ENCODE peak calls at places on chromosomes 12 and 14, in seven cellular contexts. L is stimulated activated CD4-positive, alpha-beta T cell treated with anti-CD3 and anti-CD28 coated beads, Interleukin-2, amount 100 ng/mL, for 48 hours; G is AG08396; F is uterus; R is CD4-positive, CD25-positive, alpha-beta regulatory T cell; Q is kidney tubule cell; Y is NCI-H69. Z is an unnamed sample.
A peak's percentile ranks its signal among the peaks of the same experiment; 100 is the strongest.

GRCh38 chr12:96495841-96496545 is 6.6 kb downstream of the CFAP54 start:
- DNase-seq in F (no peak), G (no peak), L (no peak), Y (no peak), R (peak; percentile 57), Q (no peak), Z (no peak)

GRCh38 chr12:40103043-40103442 is 2.8 kb downstream of the SLC2A13 start:
- DNase-seq in R (no peak), G (no peak), L (no peak), F (no peak), Q (no peak), Y (no peak), Z (no peak)

GRCh38 chr12:100566887-100567637 is 6.4 kb upstream of the GAS2L3 start:
- DNase-seq in Q (peak; percentile 39), R (no peak), Y (peak; percentile 39), F (no peak), G (peak; percentile 29), L (no peak), Z (peak; percentile 7)

GRCh38 chr12:64082866-64083268 is 139.2 kb downstream of the KICS2 start:
- DNase-seq in G (no peak), Y (peak; percentile 92), R (no peak), Q (no peak), F (no peak), L (no peak), Z (peak; percentile 36)

GRCh38 chr12:6254491-6254890 is 54.3 kb downstream of the CD9 start:
- DNase-seq in Y (no peak), G (no peak), F (no peak), Q (no peak), L (no peak), R (no peak), Z (no peak)

GRCh38 chr12:85874064-85874463 is at the start of gene NTS:
- DNase-seq in Y (peak; percentile 98), G (no peak), L (no peak), R (no peak), Q (no peak), F (no peak), Z (peak; percentile 2)

GRCh38 chr12:112241176-112241575 is 115.8 kb downstream of the TRAFD1 start:
- DNase-seq in R (no peak), G (no peak), F (no peak), L (no peak), Y (no peak), Q (no peak), Z (no peak)

GRCh38 chr14:87615822-87616679 is 376.9 kb downstream of the GALC start:
- DNase-seq in F (peak; percentile 54), Q (peak; percentile 61), R (peak; percentile 31), G (peak; percentile 66), L (peak; percentile 35), Y (peak; percentile 87), Z (peak; percentile 20)

GRCh38 chr14:103074699-103075341 is 9.2 kb upstream of the LBHD2 start:
- DNase-seq in Y (peak; percentile 57), L (no peak), Q (peak; percentile 87), R (peak; percentile 20), F (peak; percentile 69), G (no peak), Z (peak; percentile 88)

GRCh38 chr14:59133202-59133601 is 55.3 kb upstream of the DAAM1 start:
- DNase-seq in F (no peak), Q (no peak), Y (peak; percentile 42), G (no peak), R (no peak), L (no peak), Z (no peak)

Z was measured in SW480.